ENCODE peak calls at places on chromosomes 12 and 14, in nine cellular contexts. F, C, K, B, D, P, M, Q and U are unnamed samples.

GRCh38 chr12:40253936-40254335 is 29.1 kb downstream of the LRRK2 start:
- DNase-seq in F (no peak), C (no peak), K (no peak), B (peak; percentile 1), D (no peak), P (no peak), M (no peak), Q (no peak), U (no peak)

GRCh38 chr12:50932787-50933280 is 19.5 kb upstream of the HIGD1C start:
- DNase-seq in F (no peak), C (no peak), K (no peak), B (no peak), D (no peak), P (no peak), M (no peak), Q (peak; percentile 89), U (no peak)

GRCh38 chr14:64137657-64138290 is 156.4 kb downstream of the ESR2 start:
- DNase-seq in F (no peak), C (no peak), K (peak; percentile 19), B (peak; percentile 30), D (no peak), P (peak; percentile 14), M (no peak), Q (no peak), U (peak; percentile 20)

GRCh38 chr12:24752763-24753462 is 196.0 kb downstream of the BCAT1 start:
- DNase-seq in F (no peak), C (no peak), K (no peak), B (no peak), D (no peak), P (no peak), M (no peak), Q (peak; percentile 65), U (no peak)

GRCh38 chr14:37246427-37246829 is 48.7 kb downstream of the MIPOL1 start:
- DNase-seq in F (no peak), C (no peak), K (peak; percentile 65), B (peak; percentile 74), D (no peak), P (peak; percentile 12), M (no peak), Q (peak; percentile 86), U (peak; percentile 20)

GRCh38 chr12:25552681-25553080 is 402 bp downstream of the LMNTD1 start:
- DNase-seq in F (no peak), C (no peak), K (no peak), B (no peak), D (no peak), P (no peak), M (no peak), Q (no peak), U (no peak)

GRCh38 chr12:8603858-8604257 is 8.8 kb downstream of the AICDA start:
- DNase-seq in F (no peak), C (no peak), K (no peak), B (no peak), D (no peak), P (no peak), M (no peak), Q (no peak), U (no peak)

GRCh38 chr12:59055204-59055839 is 135.0 kb upstream of the LRIG3 start:
- DNase-seq in F (no peak), C (no peak), K (no peak), B (peak; percentile 55), D (no peak), P (no peak), M (no peak), Q (no peak), U (no peak)

GRCh38 chr12:50764116-50764860 is 387 bp downstream of the ATF1 start:
- DNase-seq in F (no peak), C (peak; percentile 71), K (peak; percentile 84), B (peak; percentile 49), D (peak; percentile 67), P (peak; percentile 85), M (no peak), Q (no peak), U (no peak)

GRCh38 chr12:48943221-48943620 is 14.1 kb downstream of the ARF3 start:
- DNase-seq in F (no peak), C (no peak), K (no peak), B (no peak), D (no peak), P (no peak), M (no peak), Q (no peak), U (no peak)

GRCh38 chr12:51955702-51956101 is 4.2 kb downstream of the ACVR1B start:
- DNase-seq in F (no peak), C (no peak), K (no peak), B (no peak), D (no peak), P (no peak), M (no peak), Q (no peak), U (no peak)

GRCh38 chr12:88093573-88093972 is 48.3 kb downstream of the CEP290 start:
- DNase-seq in F (no peak), C (no peak), K (no peak), B (no peak), D (no peak), P (no peak), M (no peak), Q (no peak), U (no peak)

GRCh38 chr12:12070674-12071661 is at the start of gene BCL2L14:
- DNase-seq in F (peak; percentile 46), C (no peak), K (no peak), B (no peak), D (no peak), P (peak; percentile 62), M (no peak), Q (peak; percentile 59), U (peak; percentile 69)

GRCh38 chr12:104175726-104176247 is 37.8 kb upstream of the NFYB start:
- DNase-seq in F (no peak), C (no peak), K (no peak), B (no peak), D (no peak), P (no peak), M (no peak), Q (no peak), U (no peak)

GRCh38 chr12:104180389-104180788 is 35.2 kb upstream of the TXNRD1 start:
- DNase-seq in F (no peak), C (no peak), K (no peak), B (no peak), D (no peak), P (no peak), M (no peak), Q (no peak), U (no peak)

GRCh38 chr12:104181313-104181712 is 34.3 kb upstream of the TXNRD1 start:
- DNase-seq in F (no peak), C (no peak), K (no peak), B (peak; percentile 42), D (no peak), P (no peak), M (no peak), Q (no peak), U (no peak)

GRCh38 chr12:104177336-104177662 is 38.3 kb upstream of the TXNRD1 start:
- DNase-seq in F (no peak), C (no peak), K (no peak), B (no peak), D (no peak), P (no peak), M (no peak), Q (no peak), U (no peak)

DNA sequence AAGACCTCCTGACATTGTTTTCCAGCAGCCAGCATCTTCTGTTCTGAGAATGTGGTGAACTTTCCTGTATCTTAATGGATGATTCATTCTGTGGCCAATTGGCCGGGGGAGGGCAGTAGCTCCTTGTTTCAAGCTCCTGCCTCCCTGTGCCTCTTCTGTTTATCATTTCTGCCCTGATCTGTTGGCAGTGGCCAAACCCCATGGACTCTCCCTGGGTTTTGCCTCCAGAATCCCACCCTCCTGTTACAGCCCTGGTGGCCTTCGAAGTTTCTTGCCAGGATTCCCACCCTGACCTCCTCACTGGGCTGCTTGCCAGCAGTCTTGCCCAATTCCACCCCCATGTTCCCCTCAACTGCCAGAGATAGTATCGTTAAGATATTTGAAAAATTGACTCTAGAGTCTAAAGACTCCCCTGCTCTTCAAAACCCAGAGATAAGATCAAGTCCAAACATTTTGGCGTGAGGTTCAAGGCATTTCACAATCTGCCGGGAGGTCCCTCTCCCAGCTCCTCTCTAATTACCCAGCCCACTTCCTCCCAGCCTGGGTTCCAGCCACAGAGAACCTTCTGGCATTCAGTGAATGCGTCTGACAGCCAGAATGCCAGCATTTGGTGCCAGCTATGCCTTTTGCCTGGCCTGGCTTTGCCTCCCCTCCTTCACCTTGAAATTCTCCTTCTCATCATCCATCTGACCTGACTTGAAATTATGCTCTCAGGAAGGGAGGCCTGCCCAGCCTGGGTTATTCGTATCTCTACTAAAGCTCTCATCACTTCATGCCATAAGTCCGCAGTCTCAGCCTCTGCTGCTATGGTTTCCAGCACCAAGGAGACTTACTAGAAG is 37.7 kb upstream of the TXNRD1 start:
- DNase-seq in F (peak; percentile 54), C (no peak), K (no peak), B (peak; percentile 100), D (no peak), P (no peak), M (peak; percentile 77), Q (peak; percentile 8), U (no peak)
- TF ChIP-seq CTCF in F (no peak), C (no peak), K (no peak), B (peak; percentile 48), D (no peak), P (no peak), M (no peak), Q (peak; percentile 36), U (no peak)

DNA sequence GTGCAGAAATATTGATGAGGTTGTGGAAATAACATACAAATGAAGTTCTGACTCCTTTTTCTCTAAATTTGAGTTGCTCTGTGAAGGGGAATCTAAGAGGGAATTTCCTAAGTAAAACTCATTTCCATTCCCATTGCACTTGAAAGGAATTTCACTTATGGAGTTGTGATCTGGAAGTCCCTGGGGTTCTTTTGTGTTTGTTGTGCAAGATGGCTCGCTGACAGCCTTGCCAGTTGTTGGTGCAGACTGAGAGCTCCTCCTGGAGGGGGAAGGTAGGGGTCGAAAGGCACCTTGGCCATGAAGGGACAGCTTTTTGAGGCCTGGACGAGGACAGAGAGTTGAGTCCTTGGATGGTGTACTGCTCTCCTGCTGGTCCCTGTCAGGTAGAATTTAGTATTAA is 72.0 kb downstream of the C12orf56 start:
- DNase-seq in F (no peak), C (no peak), K (no peak), B (peak; percentile 76), D (no peak), P (peak; percentile 20), M (no peak), Q (peak; percentile 1), U (peak; percentile 42)
- TF ChIP-seq CTCF in F (no peak), C (no peak), K (peak; percentile 8), B (peak; percentile 32), D (no peak), P (no peak), M (no peak), Q (peak; percentile 43), U (peak; percentile 16)

DNA sequence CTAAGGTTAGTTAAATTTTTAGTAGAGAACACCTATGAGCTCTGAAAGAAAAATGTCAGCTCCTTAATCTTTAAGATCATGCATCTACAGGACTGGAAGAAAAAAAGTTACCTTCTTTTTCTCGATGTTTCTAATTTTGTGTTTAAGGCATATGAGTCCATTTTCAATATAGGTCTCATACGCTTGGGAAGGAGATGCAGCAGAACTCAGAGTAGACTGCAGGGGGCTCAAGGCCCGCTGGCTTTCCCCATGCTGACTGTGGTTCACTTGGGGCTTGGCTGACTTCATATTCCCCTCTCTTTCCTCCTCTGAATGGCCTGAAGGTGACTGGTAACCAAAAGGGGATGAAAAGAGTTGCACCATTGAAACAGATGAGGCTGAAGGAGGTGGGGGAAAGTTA is 1.5 kb downstream of the CAPRIN2 start:
- DNase-seq in F (no peak), C (peak; percentile 60), K (peak; percentile 60), B (peak; percentile 66), D (no peak), P (peak; percentile 34), M (no peak), Q (peak; percentile 56), U (no peak)
- TF ChIP-seq CTCF in F (no peak), C (peak; percentile 36), K (peak; percentile 54), B (peak; percentile 65), D (no peak), P (no peak), M (no peak), Q (peak; percentile 50), U (no peak)

GRCh38 chr12:118103601-118104382 is at the start of gene VSIG10:
- DNase-seq in F (peak; percentile 89), C (peak; percentile 71), K (peak; percentile 81), B (peak; percentile 74), D (peak; percentile 31), P (peak; percentile 73), M (peak; percentile 82), Q (peak; percentile 71), U (peak; percentile 77)
- TF ChIP-seq CTCF in F (no peak), C (no peak), K (peak; percentile 7), B (no peak), D (no peak), P (no peak), M (no peak), Q (no peak), U (no peak)